ENCODE peak calls at places on chromosome 12, in five cellular contexts. C, L, W, B and H are unnamed samples.

GRCh38 chr12:54051081-54051912 is 2.3 kb upstream of the HOXC4 start:
- DNase-seq in W (no peak), B (no peak), C (no peak), L (no peak), H (no peak)

GRCh38 chr12:26056335-26056734 is 68.5 kb downstream of the BHLHE41 start:
- DNase-seq in W (peak), B (no peak), C (no peak), L (peak), H (peak)

GRCh38 chr12:109714141-109714912 is 702 bp downstream of the FAM222A start:
- DNase-seq in L (peak), B (peak), C (peak), W (peak), H (peak)

GRCh38 chr12:52119398-52120254 is 40.1 kb downstream of the SMIM41 start:
- DNase-seq in B (peak), L (peak), C (no peak), W (peak), H (no peak)

GRCh38 chr12:23964812-23965211 is 15.3 kb upstream of the SOX5 start:
- DNase-seq in B (no peak), W (no peak), L (no peak), C (no peak), H (no peak)

GRCh38 chr12:12837025-12837872 is 24.1 kb downstream of the DDX47 start:
- DNase-seq in W (peak), L (peak), C (peak), B (peak), H (no peak)

GRCh38 chr12:8038659-8039114 is 6.2 kb downstream of the FOXJ2 start:
- DNase-seq in L (peak), C (no peak), W (peak), B (no peak), H (peak)

GRCh38 chr12:39692258-39692853 is 72.8 kb upstream of the ABCD2 start:
- DNase-seq in L (no peak), B (no peak), C (no peak), W (no peak), H (no peak)

GRCh38 chr12:65313704-65314317 is 35.3 kb downstream of the MSRB3 start:
- DNase-seq in C (no peak), B (no peak), W (no peak), L (peak), H (no peak)

GRCh38 chr12:68175566-68176033 is 16.1 kb upstream of the IFNG start:
- DNase-seq in W (no peak), C (no peak), B (no peak), L (no peak), H (no peak)

GRCh38 chr12:4201333-4202105 is 72.0 kb upstream of the CCND2 start:
- DNase-seq in B (no peak), L (no peak), W (no peak), C (no peak), H (no peak)

GRCh38 chr12:9027156-9027555 is 37.8 kb downstream of the KLRG1 start:
- DNase-seq in L (no peak), B (no peak), C (no peak), W (no peak), H (no peak)

GRCh38 chr12:124411291-124411878 is 116.5 kb downstream of the RFLNA start:
- DNase-seq in B (peak), L (peak), C (peak), W (no peak), H (no peak)

GRCh38 chr12:6038160-6038559 is 86.3 kb downstream of the VWF start:
- DNase-seq in L (peak), W (peak), B (no peak), C (no peak), H (no peak)

GRCh38 chr12:113208041-113208934 is 13.0 kb upstream of the TPCN1 start:
- DNase-seq in B (no peak), C (no peak), L (no peak), W (peak), H (no peak)

GRCh38 chr12:550473-551260 is 90.9 kb downstream of the B4GALNT3 start:
- DNase-seq in L (no peak), B (no peak), W (no peak), C (no peak), H (no peak)

GRCh38 chr12:661720-662486 is 1.3 kb downstream of the NINJ2 start:
- DNase-seq in B (peak), L (no peak), W (no peak), C (no peak), H (no peak)

GRCh38 chr12:109624467-109624866 is 50.9 kb downstream of the MVK start:
- DNase-seq in C (no peak), L (no peak), B (no peak), W (no peak), H (no peak)

GRCh38 chr12:57161491-57161890 is 14.1 kb upstream of the LRP1-AS start:
- DNase-seq in L (no peak), C (no peak), B (no peak), W (no peak), H (no peak)

GRCh38 chr12:104370989-104371870 is 67.7 kb downstream of the EID3 start:
- DNase-seq in W (no peak), L (peak), B (peak), C (no peak), H (peak)

GRCh38 chr12:51324953-51325352 is 979 bp upstream of the BIN2 start:
- DNase-seq in W (no peak), B (no peak), C (no peak), L (no peak), H (no peak)

GRCh38 chr12:72610854-72611358 is 338.7 kb downstream of the TRHDE start:
- DNase-seq in W (no peak), C (no peak), B (no peak), L (no peak), H (no peak)

GRCh38 chr12:52822771-52823510 is 9.0 kb upstream of the KRT4 start:
- DNase-seq in C (no peak), L (no peak), B (no peak), W (no peak), H (no peak)

GRCh38 chr12:91057349-91057748 is 475 bp downstream of the KERA start:
- DNase-seq in B (no peak), W (no peak), C (no peak), L (no peak), H (no peak)

GRCh38 chr12:94258593-94258992 is 110.2 kb downstream of the PLXNC1 start:
- DNase-seq in C (no peak), B (no peak), W (no peak), L (no peak), H (no peak)
- TF ChIP-seq POLR2A in C (no peak), B (no peak), W (no peak), L (no peak), H (no peak)

DNA sequence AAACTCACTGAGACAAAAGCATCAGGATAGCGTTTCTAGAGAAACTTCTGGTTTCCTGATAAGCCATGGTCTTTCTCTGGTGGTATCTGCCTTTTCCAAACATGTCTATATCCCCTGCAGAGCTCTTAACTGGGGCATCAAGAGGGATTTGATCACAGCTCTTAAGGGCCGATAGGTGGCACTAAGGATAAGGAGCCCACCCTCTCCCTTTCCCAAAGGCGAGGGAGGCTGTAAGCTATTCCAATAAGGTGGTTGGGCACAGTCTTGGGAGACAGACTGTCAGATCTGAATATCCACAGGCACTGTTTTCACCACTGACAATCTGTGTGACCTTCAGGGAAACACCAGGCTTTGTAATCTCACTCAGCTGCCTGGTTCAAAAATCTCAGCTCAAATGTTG is 206.0 kb downstream of the ADGRD1 start:
- DNase-seq in C (no peak), B (no peak), L (peak), W (no peak), H (no peak)
- TF ChIP-seq CTCF in C (no peak), B (no peak), L (no peak), W (no peak), H (no peak)

GRCh38 chr12:55831407-55831880 is 2.1 kb upstream of the DNAJC14 start:
- DNase-seq in L (no peak), C (no peak), B (no peak), W (no peak), H (no peak)

GRCh38 chr12:55833056-55833455 is 3.7 kb upstream of the DNAJC14 start:
- DNase-seq in W (no peak), L (no peak), B (no peak), C (no peak), H (no peak)

GRCh38 chr12:55828357-55828756 is 1.0 kb downstream of the DNAJC14 start:
- DNase-seq in L (no peak), B (no peak), W (no peak), C (no peak), H (no peak)

GRCh38 chr12:55829967-55830600 is 697 bp upstream of the DNAJC14 start:
- DNase-seq in C (peak), W (peak), B (peak), L (peak), H (peak)

GRCh38 chr12:55830601-55831406 is 1.4 kb upstream of the DNAJC14 start:
- DNase-seq in B (peak), L (peak), W (peak), C (peak), H (peak)
- TF ChIP-seq POLR2A in B (no peak), L (peak), W (no peak), C (peak), H (peak)

DNA sequence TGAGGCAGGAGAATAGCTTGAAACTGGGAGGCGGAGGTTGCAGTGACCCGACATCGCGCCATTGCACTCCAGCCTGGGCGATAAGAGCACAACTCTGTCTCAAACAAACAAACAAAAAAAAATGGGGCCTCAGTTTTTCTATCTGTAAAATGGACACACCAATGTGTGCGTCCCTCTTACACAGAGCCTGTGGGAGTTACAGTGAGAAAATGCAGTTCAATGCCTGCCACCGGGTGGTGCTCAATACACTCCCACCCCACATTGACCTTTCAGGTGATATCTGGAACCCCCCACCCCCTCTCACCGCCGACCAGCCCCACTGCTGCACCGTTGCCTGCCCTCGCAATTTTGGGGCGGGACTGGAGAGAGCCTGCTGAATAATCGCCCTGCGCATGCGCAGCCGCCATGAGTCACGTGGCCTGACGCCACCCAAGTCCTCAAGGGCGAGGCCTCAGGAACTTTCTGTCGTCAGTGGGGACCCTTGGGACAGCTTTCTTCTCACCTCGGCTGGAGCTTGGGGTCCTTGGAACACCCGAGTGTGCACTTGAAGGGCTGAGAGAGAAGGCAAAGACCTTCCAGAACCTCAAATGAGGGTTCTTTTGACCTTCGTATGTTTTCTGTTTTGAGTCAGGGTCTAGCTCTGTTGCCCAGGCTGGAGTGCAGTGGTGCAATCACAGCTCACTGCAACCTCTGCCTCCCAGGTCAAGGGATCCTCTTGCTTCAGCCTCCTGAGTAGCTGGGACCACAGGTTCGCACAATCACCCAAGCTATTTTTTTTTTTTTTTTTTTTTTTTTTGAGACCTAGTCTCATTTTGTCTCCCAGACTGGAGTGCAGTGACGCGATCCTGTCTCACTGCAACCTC is 14.6 kb upstream of the CABP1 start:
- DNase-seq in L (peak), C (no peak), W (no peak), B (no peak), H (no peak)
- TF ChIP-seq CTCF in L (peak), C (no peak), W (no peak), B (no peak), H (no peak)

DNA sequence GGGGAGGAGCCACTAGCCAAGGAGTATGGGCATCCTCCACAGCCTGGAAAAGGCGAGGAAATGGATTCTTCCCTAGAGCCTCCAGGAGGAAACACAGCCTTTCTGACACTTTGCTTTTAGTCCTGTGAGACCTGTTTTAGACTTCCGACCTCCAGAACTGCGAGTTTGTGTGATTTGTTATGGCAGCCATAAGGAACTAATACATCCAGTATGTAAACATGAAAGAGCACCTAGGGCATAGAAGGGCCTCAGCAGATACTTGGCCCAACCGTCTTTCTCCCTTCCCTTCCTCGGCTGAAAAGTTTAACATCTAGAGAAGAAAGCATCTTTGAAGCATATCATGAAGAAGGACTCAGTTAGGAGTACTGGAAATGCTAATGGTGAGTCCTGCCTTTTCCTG is 3.6 kb downstream of the HIP1R start:
- DNase-seq in B (no peak), C (no peak), L (no peak), W (no peak), H (no peak)
- TF ChIP-seq POLR2A in B (no peak), C (no peak), L (no peak), W (no peak), H (no peak)

GRCh38 chr12:47319746-47320145 is 240.0 kb upstream of the AMIGO2 start:
- DNase-seq in L (no peak), W (no peak), B (no peak), C (no peak), H (no peak)

GRCh38 chr12:47321436-47321835 is 241.7 kb upstream of the AMIGO2 start:
- DNase-seq in C (no peak), B (no peak), L (no peak), W (no peak), H (no peak)

GRCh38 chr12:47318963-47319362 is 239.2 kb upstream of the AMIGO2 start:
- DNase-seq in W (no peak), L (no peak), C (no peak), B (no peak), H (no peak)

GRCh38 chr12:47316609-47317049 is 236.9 kb upstream of the AMIGO2 start:
- DNase-seq in W (no peak), B (no peak), L (peak), C (no peak), H (no peak)

GRCh38 chr12:47317182-47317915 is 237.6 kb upstream of the AMIGO2 start:
- DNase-seq in W (no peak), B (no peak), L (no peak), C (no peak), H (no peak)
- TF ChIP-seq CTCF in W (no peak), B (no peak), L (no peak), C (no peak), H (no peak)

GRCh38 chr12:93591137-93591868 is 18.8 kb downstream of the SOCS2 start:
- DNase-seq in W (peak), L (peak), C (peak), B (peak), H (peak)
- TF ChIP-seq POLR2A in W (peak), L (peak), C (peak), B (no peak), H (peak)

DNA sequence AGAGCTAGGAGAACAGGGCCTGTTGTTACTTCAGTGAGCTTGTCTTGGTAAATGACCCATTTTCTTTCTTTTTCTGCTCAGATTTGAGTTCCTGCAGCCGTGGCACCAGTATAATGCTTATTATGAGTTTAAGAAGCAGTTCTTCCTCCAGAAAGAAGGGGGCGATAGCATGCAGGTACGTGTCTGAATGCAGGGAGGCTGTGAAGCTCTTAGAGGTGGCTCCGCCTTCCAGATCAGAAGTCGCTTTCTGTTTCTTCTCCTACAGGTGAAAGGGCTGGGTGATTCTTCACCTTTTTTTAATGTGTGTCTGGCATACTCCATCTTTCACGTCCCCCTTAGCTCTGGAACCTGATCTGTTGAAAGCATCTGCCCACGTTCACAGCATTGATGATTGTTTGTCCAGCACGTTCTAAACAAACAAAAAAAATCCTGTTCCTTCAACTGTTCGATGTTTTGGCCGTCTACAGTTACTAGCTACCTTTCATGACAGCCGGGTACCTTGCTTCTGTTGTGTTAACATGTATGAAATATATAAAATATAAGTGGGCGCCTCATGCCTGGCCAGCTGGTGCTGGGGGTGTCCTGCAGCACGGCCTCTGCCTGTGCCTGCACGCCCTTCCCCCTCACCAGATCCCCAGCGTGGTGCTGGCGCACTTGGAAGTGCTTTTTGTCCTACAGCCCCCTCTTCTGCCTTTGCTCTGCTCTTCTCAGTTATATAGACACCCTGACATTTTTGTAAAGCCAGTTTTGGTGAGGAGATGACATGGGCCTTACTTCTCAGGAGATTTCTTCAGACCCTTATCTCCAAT is 44.6 kb downstream of the SFSWAP start:
- DNase-seq in B (peak), L (peak), W (no peak), C (no peak), H (no peak)
- TF ChIP-seq CTCF in B (no peak), L (no peak), W (peak), C (no peak), H (no peak)

GRCh38 chr12:14257734-14258467 is 107.6 kb upstream of the ATF7IP start:
- DNase-seq in B (peak), C (peak), W (peak), L (peak), H (peak)
- TF ChIP-seq POLR2A in B (no peak), C (peak), W (no peak), L (no peak), H (no peak)

GRCh38 chr12:13962699-13963098 is 18.7 kb downstream of the GRIN2B start:
- DNase-seq in L (peak), W (no peak), C (no peak), B (no peak), H (no peak)
- TF ChIP-seq CTCF in L (peak), W (peak), C (no peak), B (no peak), H (no peak)